ENCODE peak calls at places on chromosomes 1 and 21, in six cellular contexts. J is activated CD4-positive, alpha-beta T cell treated with anti-CD3 and anti-CD28 coated beads, Interleukin-2, amount 50 U/mL, for 1 hour; U is stimulated activated CD4-positive, alpha-beta T cell treated with anti-CD3 and anti-CD28 coated beads, Interleukin-2, amount 100 ng/mL, for 48 hours; S is GM13976; R is hippocampal formation; O is EL. I is an unnamed sample.

GRCh38 chr1:36349241-36349671 is 25.8 kb upstream of the EVA1B start:
- DNase-seq in J (no peak), U (no peak), S (peak; percentile 84), R (no peak), O (peak; percentile 60), I (no peak)

GRCh38 chr1:37502104-37502503 is 12.5 kb downstream of the MEAF6 start:
- DNase-seq in J (no peak), U (no peak), S (no peak), R (no peak), O (no peak), I (no peak)

GRCh38 chr1:240618946-240619345 is 7.0 kb upstream of the GREM2 start:
- DNase-seq in J (no peak), U (no peak), S (no peak), R (no peak), O (no peak), I (no peak)

GRCh38 chr1:211378844-211379243 is 52.2 kb downstream of the TRAF5 start:
- DNase-seq in J (no peak), U (no peak), S (no peak), R (no peak), O (peak; percentile 73), I (no peak)

GRCh38 chr1:104780470-104781078 is 1030.9 kb downstream of the AMY1C start:
- DNase-seq in J (no peak), U (no peak), S (peak; percentile 60), R (peak; percentile 23), O (peak; percentile 1), I (no peak)

GRCh38 chr1:228318823-228319241 is 87.8 kb downstream of the TRIM11 start:
- DNase-seq in J (no peak), U (no peak), S (no peak), R (no peak), O (no peak), I (no peak)

GRCh38 chr21:19935459-19935858 is 1062.8 kb upstream of the NCAM2 start:
- DNase-seq in J (no peak), U (no peak), S (no peak), R (no peak), O (no peak), I (no peak)

GRCh38 chr1:110243146-110243545 is 33.0 kb downstream of the KCNC4 start:
- DNase-seq in J (no peak), U (no peak), S (no peak), R (no peak), O (no peak), I (no peak)

GRCh38 chr1:53071167-53071865 is 9.3 kb downstream of the PODN start:
- DNase-seq in J (no peak), U (no peak), S (no peak), R (no peak), O (no peak), I (no peak)

GRCh38 chr1:23577056-23577985 is 18.0 kb upstream of the ID3 start:
- DNase-seq in J (no peak), U (no peak), S (peak; percentile 74), R (no peak), O (peak; percentile 89), I (no peak)

I was measured in central memory CD4-positive, alpha-beta T cell.